ENCODE peak calls at places on chromosomes 2 and 18, in seven cellular contexts. U is T-helper 2 cell; M is OCI-LY7; I is activated naive CD4-positive, alpha-beta T cell treated with anti-CD3 and anti-CD28 coated beads for 36 hours; C is ecto neural progenitor cell; T is C1 segment of cervical spinal cord; W is neural crest cell. Y is an unnamed sample.

GRCh38 chr2:43737097-43737854 is 36.6 kb upstream of the DYNC2LI1 start:
- DNase-seq in W (no peak), M (no peak), T (no peak), U (no peak), C (no peak), I (no peak), Y (no peak)

GRCh38 chr2:26685943-26686839 is 6.3 kb upstream of the KCNK3 start:
- DNase-seq in I (no peak), C (no peak), U (no peak), M (no peak), W (no peak), T (no peak), Y (no peak)

GRCh38 chr18:48840491-48840877 is 110.3 kb downstream of the SMAD7 start:
- DNase-seq in T (peak; percentile 50), U (no peak), I (no peak), C (no peak), M (no peak), W (no peak), Y (no peak)

GRCh38 chr2:62723253-62723652 is 17.7 kb downstream of the EHBP1 start:
- DNase-seq in W (no peak), M (no peak), I (no peak), C (no peak), T (no peak), U (no peak), Y (no peak)

GRCh38 chr2:239939736-239940483 is 85.2 kb downstream of the NDUFA10 start:
- DNase-seq in M (no peak), C (no peak), I (peak; percentile 0), U (no peak), W (no peak), T (no peak), Y (no peak)

GRCh38 chr2:45382744-45383143 is 228.3 kb downstream of the SRBD1 start:
- DNase-seq in C (no peak), M (no peak), T (no peak), W (no peak), U (no peak), I (no peak), Y (no peak)

GRCh38 chr18:8508320-8508719 is 100.9 kb upstream of the RAB12 start:
- DNase-seq in C (no peak), I (no peak), W (no peak), T (no peak), M (no peak), U (no peak), Y (no peak)

GRCh38 chr18:62198259-62198658 is 11.2 kb downstream of the RELCH start:
- DNase-seq in T (no peak), C (no peak), M (no peak), I (no peak), U (no peak), W (no peak), Y (no peak)

GRCh38 chr2:238502088-238502810 is 75.5 kb downstream of the ASB1 start:
- DNase-seq in I (no peak), T (no peak), W (no peak), U (no peak), C (peak; percentile 30), M (no peak), Y (no peak)

GRCh38 chr2:26767894-26768487 is 3.9 kb downstream of the SLC35F6 start:
- DNase-seq in W (no peak), U (no peak), C (no peak), I (no peak), T (no peak), M (no peak), Y (no peak)

GRCh38 chr2:180257247-180257646 is 250.2 kb upstream of the CWC22 start:
- DNase-seq in W (no peak), I (no peak), M (no peak), T (no peak), U (no peak), C (no peak), Y (no peak)

Y was measured in stimulated activated effector memory CD8-positive, alpha-beta T cell treated with anti-CD3 and anti-CD28 coated beads, Interleukin-12 subunit alpha, Interleukin-12 subunit beta, amount 100 ng/mL, for 72 hours.